ENCODE peak calls at places on chromosomes 13 and 19, in ten cellular contexts. One of them, this sample, is unnamed.

GRCh38 chr13:114108141-114108761 is 24.2 kb downstream of the RASA3 start:
- DNase-seq in uterus: peak; percentile 13
- DNase-seq in adrenal gland: no peak
- DNase-seq in breast epithelium: peak; percentile 49
- DNase-seq in body of pancreas: no peak
- DNase-seq in IMR-90: no peak
- DNase-seq in tibial nerve: no peak
- DNase-seq in transverse colon: peak; percentile 5
- DNase-seq in A549: no peak
- DNase-seq in heart left ventricle: peak; percentile 17
- DNase-seq in this sample: peak; percentile 57

GRCh38 chr13:98575009-98575866 is 1.7 kb downstream of the STK24 start:
- DNase-seq in uterus: no peak
- DNase-seq in adrenal gland: no peak
- DNase-seq in breast epithelium: no peak
- DNase-seq in body of pancreas: no peak
- DNase-seq in IMR-90: no peak
- DNase-seq in tibial nerve: no peak
- DNase-seq in transverse colon: no peak
- DNase-seq in A549: no peak
- DNase-seq in heart left ventricle: no peak
- DNase-seq in this sample: no peak

GRCh38 chr19:43700368-43701015 is 15.4 kb upstream of the IRGC start:
- DNase-seq in uterus: peak; percentile 70
- DNase-seq in adrenal gland: peak; percentile 53
- DNase-seq in breast epithelium: no peak
- DNase-seq in body of pancreas: peak; percentile 14
- DNase-seq in IMR-90: peak; percentile 84
- DNase-seq in tibial nerve: peak; percentile 40
- DNase-seq in transverse colon: peak; percentile 51
- DNase-seq in A549: no peak
- DNase-seq in heart left ventricle: peak; percentile 69
- DNase-seq in this sample: no peak

GRCh38 chr19:35495107-35496064 is 5.1 kb upstream of the KRTDAP start:
- DNase-seq in uterus: peak; percentile 58
- DNase-seq in adrenal gland: peak; percentile 67
- DNase-seq in breast epithelium: peak; percentile 64
- DNase-seq in body of pancreas: peak; percentile 64
- DNase-seq in IMR-90: peak; percentile 55
- DNase-seq in tibial nerve: peak; percentile 48
- DNase-seq in transverse colon: peak; percentile 59
- DNase-seq in A549: peak; percentile 81
- DNase-seq in heart left ventricle: peak; percentile 71
- DNase-seq in this sample: no peak

GRCh38 chr13:98141938-98142426 is 912 bp upstream of the FARP1 start:
- DNase-seq in uterus: no peak
- DNase-seq in adrenal gland: peak; percentile 67
- DNase-seq in breast epithelium: no peak
- DNase-seq in body of pancreas: peak; percentile 51
- DNase-seq in IMR-90: no peak
- DNase-seq in tibial nerve: no peak
- DNase-seq in transverse colon: peak; percentile 38
- DNase-seq in A549: no peak
- DNase-seq in heart left ventricle: peak; percentile 50
- DNase-seq in this sample: no peak

GRCh38 chr19:21688464-21688863 is 78.9 kb downstream of the ZNF100 start:
- DNase-seq in uterus: no peak
- DNase-seq in adrenal gland: no peak
- DNase-seq in breast epithelium: no peak
- DNase-seq in body of pancreas: no peak
- DNase-seq in IMR-90: no peak
- DNase-seq in tibial nerve: no peak
- DNase-seq in transverse colon: no peak
- DNase-seq in A549: no peak
- DNase-seq in heart left ventricle: no peak
- DNase-seq in this sample: no peak

GRCh38 chr19:49109569-49110233 is 4.5 kb upstream of the LIN7B start:
- DNase-seq in uterus: no peak
- DNase-seq in adrenal gland: no peak
- DNase-seq in breast epithelium: no peak
- DNase-seq in body of pancreas: no peak
- DNase-seq in IMR-90: no peak
- DNase-seq in tibial nerve: no peak
- DNase-seq in transverse colon: no peak
- DNase-seq in A549: no peak
- DNase-seq in heart left ventricle: no peak
- DNase-seq in this sample: no peak

GRCh38 chr19:52297601-52298358 is 811 bp downstream of the ZNF480 start:
- DNase-seq in uterus: no peak
- DNase-seq in adrenal gland: peak; percentile 22
- DNase-seq in breast epithelium: no peak
- DNase-seq in body of pancreas: no peak
- DNase-seq in IMR-90: peak; percentile 11
- DNase-seq in tibial nerve: no peak
- DNase-seq in transverse colon: no peak
- DNase-seq in A549: no peak
- DNase-seq in heart left ventricle: no peak
- DNase-seq in this sample: no peak

GRCh38 chr19:45809643-45810159 is 5.4 kb downstream of the RSPH6A start:
- DNase-seq in uterus: no peak
- DNase-seq in adrenal gland: no peak
- DNase-seq in breast epithelium: no peak
- DNase-seq in body of pancreas: no peak
- DNase-seq in IMR-90: peak; percentile 83
- DNase-seq in tibial nerve: no peak
- DNase-seq in transverse colon: no peak
- DNase-seq in A549: peak; percentile 68
- DNase-seq in heart left ventricle: no peak
- DNase-seq in this sample: no peak

GRCh38 chr19:40358773-40359172 is 10.3 kb downstream of the PLD3 start:
- DNase-seq in uterus: no peak
- DNase-seq in adrenal gland: no peak
- DNase-seq in breast epithelium: no peak
- DNase-seq in body of pancreas: no peak
- DNase-seq in IMR-90: no peak
- DNase-seq in tibial nerve: peak; percentile 9
- DNase-seq in transverse colon: peak; percentile 20
- DNase-seq in A549: no peak
- DNase-seq in heart left ventricle: peak; percentile 56
- DNase-seq in this sample: no peak

GRCh38 chr13:35514801-35515502 is 38.5 kb upstream of the MAB21L1 start:
- DNase-seq in uterus: no peak
- DNase-seq in adrenal gland: no peak
- DNase-seq in breast epithelium: no peak
- DNase-seq in body of pancreas: no peak
- DNase-seq in IMR-90: no peak
- DNase-seq in tibial nerve: no peak
- DNase-seq in transverse colon: no peak
- DNase-seq in A549: no peak
- DNase-seq in heart left ventricle: no peak
- DNase-seq in this sample: no peak

GRCh38 chr19:16261584-16262370 is 62.8 kb upstream of the KLF2 start:
- DNase-seq in uterus: no peak
- DNase-seq in adrenal gland: no peak
- DNase-seq in breast epithelium: no peak
- DNase-seq in body of pancreas: no peak
- DNase-seq in IMR-90: no peak
- DNase-seq in tibial nerve: no peak
- DNase-seq in transverse colon: no peak
- DNase-seq in A549: no peak
- DNase-seq in heart left ventricle: no peak
- DNase-seq in this sample: no peak

DNA sequence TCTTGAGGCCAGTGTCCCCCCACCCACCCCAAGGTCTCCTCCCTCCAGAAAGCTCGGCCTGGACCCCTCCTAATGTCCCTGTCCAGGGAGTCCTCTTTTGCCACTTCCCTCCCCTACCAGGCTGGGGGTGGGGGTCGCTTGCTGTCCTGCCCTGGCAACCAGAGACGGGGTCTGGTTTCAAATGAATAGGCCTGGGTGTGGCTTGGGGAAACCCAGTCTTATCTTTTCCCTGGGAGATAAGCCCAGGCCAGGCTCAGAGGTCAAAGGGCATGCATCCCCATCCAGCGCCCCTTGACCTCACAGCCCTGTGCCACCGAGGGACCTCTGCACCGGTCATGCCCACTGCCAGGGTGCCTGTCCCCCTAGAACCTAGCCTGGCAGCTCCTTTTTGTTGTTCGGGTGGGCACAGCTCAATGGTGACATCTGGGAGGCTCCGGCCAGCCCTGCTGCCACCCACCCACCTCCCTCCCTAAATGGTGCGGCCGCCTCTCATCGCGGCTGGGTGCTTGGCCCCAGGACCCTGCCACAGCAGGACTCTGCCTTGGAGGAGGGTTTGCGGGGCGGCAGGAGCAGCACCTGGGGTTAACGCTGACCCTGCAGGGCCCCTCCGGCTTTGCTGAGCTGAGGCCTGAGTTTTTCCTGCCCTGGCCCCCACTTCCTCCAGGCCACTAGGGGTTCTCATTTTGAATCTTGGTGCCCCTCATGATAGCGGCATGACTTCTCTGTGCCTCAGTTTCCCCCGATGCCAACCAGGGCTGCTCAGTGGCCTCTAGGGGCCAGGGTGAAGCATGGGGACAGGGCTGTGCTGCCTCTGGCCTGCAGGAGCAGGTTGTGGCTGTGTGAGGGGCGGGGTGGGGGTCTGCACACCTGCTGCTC is 2.8 kb upstream of the CERS1 start:
- DNase-seq in uterus: no peak
- DNase-seq in adrenal gland: no peak
- DNase-seq in breast epithelium: no peak
- DNase-seq in body of pancreas: no peak
- DNase-seq in IMR-90: no peak
- DNase-seq in tibial nerve: no peak
- DNase-seq in transverse colon: no peak
- DNase-seq in A549: no peak
- DNase-seq in heart left ventricle: no peak
- DNase-seq in this sample: no peak
- H3K4me3 ChIP-seq in uterus: no peak overlapping the region
- H3K4me3 ChIP-seq in adrenal gland: no peak overlapping the region
- H3K4me3 ChIP-seq in breast epithelium: no peak overlapping the region
- H3K4me3 ChIP-seq in body of pancreas: no peak overlapping the region
- H3K4me3 ChIP-seq in IMR-90: no peak overlapping the region
- H3K4me3 ChIP-seq in tibial nerve: no peak overlapping the region
- H3K4me3 ChIP-seq in transverse colon: no peak overlapping the region
- H3K4me3 ChIP-seq in A549: no peak overlapping the region
- H3K4me3 ChIP-seq in heart left ventricle: no peak overlapping the region
- H3K4me3 ChIP-seq in this sample: no peak overlapping the region

DNA sequence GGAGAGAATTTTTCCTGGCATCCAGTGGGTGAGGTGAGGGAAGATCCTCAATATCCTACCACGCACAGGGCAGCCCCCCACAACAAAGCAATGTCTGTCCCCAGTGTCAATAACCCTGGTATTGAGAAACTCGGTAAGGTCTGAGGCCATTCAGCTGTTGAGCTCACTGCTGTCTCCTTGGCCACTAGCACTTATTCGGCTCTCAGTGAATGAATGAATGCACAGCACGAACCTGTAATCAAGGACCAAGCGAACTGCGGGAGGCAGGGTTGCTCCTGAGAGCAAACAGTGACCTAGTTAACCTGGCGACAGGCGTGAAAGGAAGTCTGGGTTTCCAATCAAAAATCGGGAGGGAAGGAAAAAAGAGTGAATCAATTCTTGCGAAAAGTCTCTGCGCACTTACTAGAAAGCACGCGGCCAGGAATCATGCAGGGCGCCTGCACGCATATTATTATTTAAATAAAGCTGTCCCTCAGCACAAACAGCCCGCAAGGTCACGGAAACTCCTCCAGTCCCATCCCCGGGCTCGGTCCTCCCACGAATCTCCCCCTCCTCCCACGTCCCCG is 538 bp downstream of the ZSCAN5A start:
- DNase-seq in uterus: no peak
- DNase-seq in adrenal gland: no peak
- DNase-seq in breast epithelium: no peak
- DNase-seq in body of pancreas: no peak
- DNase-seq in IMR-90: peak; percentile 22
- DNase-seq in tibial nerve: peak; percentile 9
- DNase-seq in transverse colon: no peak
- DNase-seq in A549: no peak
- DNase-seq in heart left ventricle: no peak
- DNase-seq in this sample: no peak
- TF ChIP-seq POLR2A in uterus: no peak
- TF ChIP-seq POLR2A in adrenal gland: no peak
- TF ChIP-seq POLR2A in breast epithelium: no peak
- TF ChIP-seq POLR2A in body of pancreas: no peak
- TF ChIP-seq POLR2A in IMR-90: no peak
- TF ChIP-seq POLR2A in tibial nerve: no peak
- TF ChIP-seq POLR2A in transverse colon: peak; percentile 63
- TF ChIP-seq POLR2A in A549: no peak
- TF ChIP-seq POLR2A in heart left ventricle: no peak
- TF ChIP-seq POLR2A in this sample: no peak

GRCh38 chr19:6086081-6086858 is 24.0 kb downstream of the RFX2 start:
- DNase-seq in uterus: no peak
- DNase-seq in adrenal gland: no peak
- DNase-seq in breast epithelium: no peak
- DNase-seq in body of pancreas: no peak
- DNase-seq in IMR-90: peak; percentile 71
- DNase-seq in tibial nerve: no peak
- DNase-seq in transverse colon: no peak
- DNase-seq in A549: no peak
- DNase-seq in heart left ventricle: no peak
- DNase-seq in this sample: no peak
- H3K27ac ChIP-seq in uterus: peak overlapping the region; percentile 69
- H3K27ac ChIP-seq in adrenal gland: peak overlapping the region; percentile 79
- H3K27ac ChIP-seq in breast epithelium: peak overlapping the region; percentile 81
- H3K27ac ChIP-seq in body of pancreas: no peak overlapping the region
- H3K27ac ChIP-seq in IMR-90: no peak overlapping the region
- H3K27ac ChIP-seq in tibial nerve: peak overlapping the region; percentile 90
- H3K27ac ChIP-seq in transverse colon: peak overlapping the region; percentile 96
- H3K27ac ChIP-seq in A549: peak overlapping the region; percentile 85
- H3K27ac ChIP-seq in heart left ventricle: no peak overlapping the region
- H3K27ac ChIP-seq in this sample: peak overlapping the region; percentile 87

DNA sequence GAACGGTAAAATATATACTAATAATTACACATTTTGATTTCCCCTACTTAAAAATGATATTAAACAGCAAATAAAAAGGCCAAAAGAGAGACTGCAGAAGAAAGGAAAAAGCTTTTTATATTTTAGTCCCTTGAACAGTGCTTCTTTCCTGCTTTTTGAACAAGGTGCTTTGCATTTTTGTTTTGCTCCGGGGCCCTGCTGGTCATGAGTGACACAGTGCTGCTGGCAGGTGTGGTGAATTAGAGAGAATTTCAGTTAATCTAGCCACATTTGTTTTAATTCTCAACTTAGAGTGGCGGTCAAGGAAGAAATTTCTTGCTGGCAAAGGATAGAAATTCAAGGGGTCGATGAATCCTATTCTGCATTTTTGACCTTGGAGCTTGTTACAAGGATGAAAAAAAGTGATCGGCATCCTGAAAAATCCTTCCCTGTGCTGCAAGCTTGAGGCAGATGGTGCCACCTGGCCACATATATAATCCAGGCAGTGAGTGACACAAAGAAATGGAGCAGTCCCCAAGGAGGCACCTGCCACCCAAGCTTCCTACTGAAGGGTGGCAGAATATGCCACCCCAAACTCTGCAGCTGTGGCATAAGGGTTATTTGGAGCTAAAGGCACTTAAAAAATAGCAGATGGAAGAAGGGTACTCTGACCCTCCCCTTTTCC is 15.6 kb downstream of the TMEM272 start:
- DNase-seq in uterus: no peak
- DNase-seq in adrenal gland: no peak
- DNase-seq in breast epithelium: no peak
- DNase-seq in body of pancreas: no peak
- DNase-seq in IMR-90: no peak
- DNase-seq in tibial nerve: no peak
- DNase-seq in transverse colon: no peak
- DNase-seq in A549: no peak
- DNase-seq in heart left ventricle: no peak
- DNase-seq in this sample: no peak
- H3K4me3 ChIP-seq in uterus: no peak overlapping the region
- H3K4me3 ChIP-seq in adrenal gland: no peak overlapping the region
- H3K4me3 ChIP-seq in breast epithelium: no peak overlapping the region
- H3K4me3 ChIP-seq in body of pancreas: no peak overlapping the region
- H3K4me3 ChIP-seq in IMR-90: no peak overlapping the region
- H3K4me3 ChIP-seq in tibial nerve: no peak overlapping the region
- H3K4me3 ChIP-seq in transverse colon: no peak overlapping the region
- H3K4me3 ChIP-seq in A549: no peak overlapping the region
- H3K4me3 ChIP-seq in heart left ventricle: no peak overlapping the region
- H3K4me3 ChIP-seq in this sample: no peak overlapping the region

This sample was measured in suprapubic skin.